ENCODE peak calls at places on chromosomes 12 and 14, in eight cellular contexts. I, U, H, B, N, E, G and K are unnamed samples.

GRCh38 chr14:59739794-59740193 is 130.8 kb downstream of the RTN1 start:
- DNase-seq in I (no peak), U (no peak), H (peak), B (no peak), N (no peak), E (no peak), G (peak), K (no peak)

GRCh38 chr12:91980345-91980744 is 165.3 kb downstream of the BTG1 start:
- DNase-seq in I (no peak), U (no peak), H (no peak), B (no peak), N (no peak), E (no peak), G (no peak), K (no peak)

GRCh38 chr12:115335594-115335993 is 651.6 kb upstream of the TBX3 start:
- DNase-seq in I (no peak), U (no peak), H (peak), B (no peak), N (no peak), E (no peak), G (no peak), K (no peak)

GRCh38 chr12:1660304-1661187 is 30.3 kb upstream of the ADIPOR2 start:
- DNase-seq in I (no peak), U (no peak), H (peak), B (no peak), N (no peak), E (peak), G (peak), K (peak)

GRCh38 chr14:22333408-22334274 is 255.4 kb downstream of the DAD1 start:
- DNase-seq in I (no peak), U (no peak), H (no peak), B (no peak), N (peak), E (no peak), G (no peak), K (no peak)

GRCh38 chr14:87000071-87000470 is 992.9 kb downstream of the GALC start:
- DNase-seq in I (no peak), U (no peak), H (no peak), B (no peak), N (no peak), E (no peak), G (no peak), K (no peak)

GRCh38 chr14:65594153-65594881 is 181.8 kb downstream of the FUT8 start:
- DNase-seq in I (peak), U (no peak), H (no peak), B (no peak), N (no peak), E (no peak), G (peak), K (no peak)

GRCh38 chr12:68568878-68569569 is 41.7 kb upstream of the RAP1B start:
- DNase-seq in I (no peak), U (no peak), H (no peak), B (no peak), N (no peak), E (no peak), G (no peak), K (no peak)

GRCh38 chr12:54389536-54390175 is 5.1 kb upstream of the ZNF385A start:
- DNase-seq in I (no peak), U (no peak), H (no peak), B (no peak), N (no peak), E (no peak), G (no peak), K (no peak)

GRCh38 chr14:23910081-23910875 is 43.3 kb upstream of the DHRS4 start:
- DNase-seq in I (peak), U (no peak), H (no peak), B (peak), N (peak), E (no peak), G (no peak), K (peak)

GRCh38 chr12:77992760-77993159 is 162.1 kb downstream of the NAV3 start:
- DNase-seq in I (no peak), U (no peak), H (no peak), B (no peak), N (no peak), E (no peak), G (no peak), K (no peak)

GRCh38 chr12:52514471-52515318 is 5.5 kb downstream of the KRT5 start:
- DNase-seq in I (no peak), U (no peak), H (no peak), B (no peak), N (no peak), E (no peak), G (no peak), K (no peak)

GRCh38 chr12:104637616-104638015 is 180.9 kb downstream of the CHST11 start:
- DNase-seq in I (no peak), U (no peak), H (no peak), B (no peak), N (no peak), E (no peak), G (peak), K (no peak)

GRCh38 chr12:82647853-82648252 is 38.9 kb upstream of the TMTC2 start:
- DNase-seq in I (no peak), U (no peak), H (no peak), B (no peak), N (no peak), E (no peak), G (no peak), K (no peak)

GRCh38 chr14:44960146-44960545 is 1.6 kb downstream of the KLHL28 start:
- DNase-seq in I (no peak), U (no peak), H (no peak), B (peak), N (no peak), E (no peak), G (no peak), K (no peak)

GRCh38 chr12:530308-530707 is 70.6 kb downstream of the B4GALNT3 start:
- DNase-seq in I (no peak), U (no peak), H (no peak), B (no peak), N (no peak), E (no peak), G (no peak), K (no peak)

GRCh38 chr12:119061208-119061796 is 80.0 kb downstream of the SRRM4 start:
- DNase-seq in I (peak), U (no peak), H (peak), B (peak), N (peak), E (peak), G (peak), K (peak)

GRCh38 chr14:59337151-59337611 is 128.0 kb downstream of the GPR135 start:
- DNase-seq in I (no peak), U (no peak), H (peak), B (no peak), N (peak), E (no peak), G (peak), K (no peak)

GRCh38 chr14:97120204-97121120 is 323.3 kb downstream of the VRK1 start:
- DNase-seq in I (no peak), U (peak), H (no peak), B (no peak), N (no peak), E (peak), G (no peak), K (peak)

GRCh38 chr12:56657416-56658379 is 11.9 kb upstream of the ATP5F1B start:
- DNase-seq in I (no peak), U (no peak), H (no peak), B (no peak), N (no peak), E (no peak), G (no peak), K (no peak)

GRCh38 chr12:87687362-87687761 is 341.8 kb downstream of the C12orf50 start:
- DNase-seq in I (peak), U (no peak), H (peak), B (no peak), N (peak), E (no peak), G (no peak), K (no peak)

GRCh38 chr14:56124296-56124695 is 6.1 kb downstream of the PELI2 start:
- DNase-seq in I (no peak), U (no peak), H (no peak), B (no peak), N (peak), E (no peak), G (no peak), K (no peak)

GRCh38 chr14:39268393-39268792 is 34.7 kb downstream of the MIA2 start:
- DNase-seq in I (no peak), U (no peak), H (no peak), B (peak), N (peak), E (no peak), G (no peak), K (peak)